ENCODE peak calls at places on chromosomes 16 and 17, in six cellular contexts. One of them, this sample, is unnamed.

GRCh38 chr16:47924950-47925349 is 230.8 kb downstream of the ABCC12 start:
- DNase-seq in NCI-H1105: no peak
- DNase-seq in AG09319: no peak
- DNase-seq in foreskin fibroblast: no peak
- DNase-seq in effector CD4-positive, alpha-beta T cell: no peak
- DNase-seq in epithelial cell of esophagus: no peak
- DNase-seq in this sample: no peak

GRCh38 chr17:57338257-57338919 is 82.1 kb downstream of the MSI2 start:
- DNase-seq in AG09319: no peak
- DNase-seq in epithelial cell of esophagus: no peak
- DNase-seq in effector CD4-positive, alpha-beta T cell: no peak
- DNase-seq in foreskin fibroblast: no peak
- DNase-seq in NCI-H1105: no peak
- DNase-seq in this sample: no peak

GRCh38 chr17:67441052-67441738 is 64.1 kb downstream of the PITPNC1 start:
- DNase-seq in AG09319: no peak
- DNase-seq in epithelial cell of esophagus: peak
- DNase-seq in NCI-H1105: no peak
- DNase-seq in foreskin fibroblast: peak
- DNase-seq in effector CD4-positive, alpha-beta T cell: peak
- DNase-seq in this sample: peak

GRCh38 chr17:82267575-82268379 is 5.7 kb downstream of the CSNK1D start:
- DNase-seq in AG09319: peak
- DNase-seq in epithelial cell of esophagus: peak
- DNase-seq in foreskin fibroblast: peak
- DNase-seq in NCI-H1105: no peak
- DNase-seq in effector CD4-positive, alpha-beta T cell: no peak
- DNase-seq in this sample: peak

GRCh38 chr16:89324056-89325010 is 106.8 kb downstream of the ZNF778 start:
- DNase-seq in epithelial cell of esophagus: peak
- DNase-seq in foreskin fibroblast: peak
- DNase-seq in effector CD4-positive, alpha-beta T cell: no peak
- DNase-seq in NCI-H1105: no peak
- DNase-seq in AG09319: no peak
- DNase-seq in this sample: no peak

GRCh38 chr16:30367349-30368009 is 2.8 kb downstream of the TBC1D10B start:
- DNase-seq in foreskin fibroblast: no peak
- DNase-seq in NCI-H1105: no peak
- DNase-seq in effector CD4-positive, alpha-beta T cell: no peak
- DNase-seq in AG09319: no peak
- DNase-seq in epithelial cell of esophagus: no peak
- DNase-seq in this sample: no peak

GRCh38 chr17:15169676-15170075 is 95.5 kb downstream of the PMP22 start:
- DNase-seq in NCI-H1105: no peak
- DNase-seq in AG09319: no peak
- DNase-seq in effector CD4-positive, alpha-beta T cell: no peak
- DNase-seq in foreskin fibroblast: peak
- DNase-seq in epithelial cell of esophagus: peak
- DNase-seq in this sample: no peak

GRCh38 chr16:11316331-11317015 is 28.8 kb upstream of the RMI2 start:
- DNase-seq in epithelial cell of esophagus: no peak
- DNase-seq in effector CD4-positive, alpha-beta T cell: no peak
- DNase-seq in foreskin fibroblast: no peak
- DNase-seq in NCI-H1105: no peak
- DNase-seq in AG09319: no peak
- DNase-seq in this sample: peak

GRCh38 chr16:27690604-27691003 is 140.7 kb downstream of the KATNIP start:
- DNase-seq in effector CD4-positive, alpha-beta T cell: no peak
- DNase-seq in AG09319: no peak
- DNase-seq in foreskin fibroblast: no peak
- DNase-seq in NCI-H1105: no peak
- DNase-seq in epithelial cell of esophagus: peak
- DNase-seq in this sample: peak

GRCh38 chr17:740240-741055 is 8.1 kb downstream of the TLCD3A start:
- DNase-seq in NCI-H1105: no peak
- DNase-seq in effector CD4-positive, alpha-beta T cell: no peak
- DNase-seq in foreskin fibroblast: no peak
- DNase-seq in epithelial cell of esophagus: no peak
- DNase-seq in AG09319: no peak
- DNase-seq in this sample: no peak

GRCh38 chr16:80433617-80434016 is 107.2 kb upstream of the DYNLRB2 start:
- DNase-seq in NCI-H1105: no peak
- DNase-seq in foreskin fibroblast: no peak
- DNase-seq in epithelial cell of esophagus: peak
- DNase-seq in AG09319: no peak
- DNase-seq in effector CD4-positive, alpha-beta T cell: no peak
- DNase-seq in this sample: no peak

GRCh38 chr17:45123930-45124796 is 8.2 kb downstream of the PLCD3 start:
- DNase-seq in NCI-H1105: no peak
- DNase-seq in foreskin fibroblast: peak
- DNase-seq in effector CD4-positive, alpha-beta T cell: no peak
- DNase-seq in epithelial cell of esophagus: peak
- DNase-seq in AG09319: no peak
- DNase-seq in this sample: peak

GRCh38 chr16:23944381-23944780 is 108.6 kb downstream of the PRKCB start:
- DNase-seq in NCI-H1105: no peak
- DNase-seq in epithelial cell of esophagus: no peak
- DNase-seq in foreskin fibroblast: no peak
- DNase-seq in AG09319: no peak
- DNase-seq in effector CD4-positive, alpha-beta T cell: no peak
- DNase-seq in this sample: no peak

GRCh38 chr17:3695723-3696411 is at the start of gene P2RX5:
- DNase-seq in AG09319: no peak
- DNase-seq in epithelial cell of esophagus: peak
- DNase-seq in foreskin fibroblast: no peak
- DNase-seq in effector CD4-positive, alpha-beta T cell: no peak
- DNase-seq in NCI-H1105: no peak
- DNase-seq in this sample: peak

GRCh38 chr16:8183186-8184099 is 406.9 kb downstream of the TMEM114 start:
- DNase-seq in NCI-H1105: no peak
- DNase-seq in foreskin fibroblast: no peak
- DNase-seq in AG09319: no peak
- DNase-seq in effector CD4-positive, alpha-beta T cell: no peak
- DNase-seq in epithelial cell of esophagus: no peak
- DNase-seq in this sample: no peak